ENCODE peak calls at places on chromosomes 4 and X, in five cellular contexts. N is neuronal stem cell, T is OCI-LY7, F is fibroblast of lung, G is GM23248. E is an unnamed sample.

GRCh38 chr4:2583517-2583916 is 47.1 kb downstream of the FAM193A start:
- DNase-seq in N (no peak), T (no peak), F (peak), G (peak), E (no peak)

GRCh38 chrX:11757729-11758399 is at the start of gene MSL3:
- DNase-seq in N (peak), T (peak), F (peak), G (peak), E (no peak)

GRCh38 chr4:10117424-10118354 is 1.1 kb upstream of the WDR1 start:
- DNase-seq in N (no peak), T (peak), F (peak), G (peak), E (peak)

GRCh38 chr4:126328914-126329313 is 1014.2 kb downstream of the FAT4 start:
- DNase-seq in N (no peak), T (no peak), F (no peak), G (no peak), E (no peak)

GRCh38 chr4:165783626-165784025 is 89.4 kb upstream of the TLL1 start:
- DNase-seq in N (no peak), T (no peak), F (no peak), G (no peak), E (no peak)

GRCh38 chr4:19780871-19781270 is 470.8 kb upstream of the SLIT2 start:
- DNase-seq in N (no peak), T (no peak), F (no peak), G (no peak), E (no peak)

GRCh38 chrX:55648434-55648833 is 25.2 kb downstream of the FOXR2 start:
- DNase-seq in N (no peak), T (no peak), F (no peak), G (no peak), E (no peak)

GRCh38 chr4:54553001-54553400 is 104.8 kb upstream of the KIT start:
- DNase-seq in N (no peak), T (no peak), F (peak), G (peak), E (no peak)

GRCh38 chr4:188869581-188869980 is 730.3 kb downstream of the TRIML1 start:
- DNase-seq in N (no peak), T (no peak), F (peak), G (no peak), E (no peak)

GRCh38 chr4:5992171-5993062 is 25.8 kb downstream of the C4orf50 start:
- DNase-seq in N (no peak), T (peak), F (no peak), G (no peak), E (no peak)

GRCh38 chrX:6574762-6575161 is 39.8 kb upstream of the VCX3A start:
- DNase-seq in N (no peak), T (peak), F (no peak), G (no peak), E (no peak)

GRCh38 chr4:71270901-71271300 is 67.9 kb upstream of the SLC4A4 start:
- DNase-seq in N (peak), T (peak), F (peak), G (peak), E (peak)

GRCh38 chr4:94446386-94446785 is 5.4 kb upstream of the PDLIM5 start:
- DNase-seq in N (no peak), T (no peak), F (peak), G (peak), E (no peak)

GRCh38 chr4:168589154-168589553 is 92.3 kb downstream of the PALLD start:
- DNase-seq in N (no peak), T (no peak), F (peak), G (peak), E (no peak)

GRCh38 chr4:55157559-55158277 is 32.3 kb upstream of the KDR start:
- DNase-seq in N (no peak), T (no peak), F (no peak), G (peak), E (no peak)

GRCh38 chr4:8606966-8607365 is 14.4 kb downstream of the CPZ start:
- DNase-seq in N (no peak), T (no peak), F (no peak), G (no peak), E (no peak)
- H3K4me3 ChIP-seq in N (no peak), T (no peak), F (no peak), G (no peak), E (no peak)

GRCh38 chr4:77075869-77076801 is at the start of gene CCNI:
- DNase-seq in N (peak), T (peak), F (peak), G (peak), E (peak)
- H2AFZ ChIP-seq in N (peak), T (peak), F (peak), G (peak), E (peak)

DNA sequence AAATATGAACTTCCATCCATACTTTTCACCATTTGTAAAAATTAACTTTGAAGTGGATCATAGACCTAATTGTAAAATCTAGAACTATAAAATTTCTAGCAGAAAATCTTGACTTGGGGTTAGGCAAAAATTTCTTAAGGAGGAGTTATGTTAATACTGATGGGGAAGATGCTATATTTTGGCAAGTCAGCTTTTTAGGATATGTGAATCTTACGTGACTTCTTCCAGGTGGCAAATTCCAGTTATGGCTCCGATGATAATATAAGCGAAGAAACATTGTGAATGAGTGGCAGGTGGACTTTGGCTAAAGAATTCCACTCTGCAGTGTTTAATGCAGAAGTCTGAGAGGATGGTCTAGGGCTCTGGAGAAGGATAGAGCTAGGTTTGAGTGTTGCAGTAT is 1.5 kb downstream of the PRPS2 start:
- DNase-seq in N (no peak), T (no peak), F (no peak), G (no peak), E (no peak)
- H3K4me3 ChIP-seq in N (no peak), T (peak), F (no peak), G (peak), E (no peak)

DNA sequence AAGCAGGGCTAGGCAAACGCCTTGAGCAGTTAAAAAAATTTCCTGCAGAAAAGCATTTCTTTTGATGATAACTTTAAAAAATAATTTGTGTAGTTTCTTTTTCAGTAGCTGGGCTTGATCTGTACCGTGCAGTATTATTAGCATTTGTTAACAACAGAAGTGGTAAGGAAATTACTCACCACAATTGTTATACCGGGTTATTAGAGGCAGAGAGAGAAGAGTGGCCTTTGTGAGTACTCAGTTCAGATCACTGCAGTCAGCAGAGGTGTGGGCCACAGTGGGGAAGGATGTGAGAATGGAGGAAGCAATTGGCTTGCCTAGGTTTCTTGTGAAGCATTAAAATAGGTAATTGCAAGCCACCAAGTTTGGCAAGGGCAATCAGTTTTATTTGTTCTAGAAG is 14.3 kb upstream of the IL21 start:
- DNase-seq in N (no peak), T (no peak), F (no peak), G (no peak), E (no peak)
- H2AFZ ChIP-seq in N (no peak), T (no peak), F (no peak), G (no peak), E (no peak)

DNA sequence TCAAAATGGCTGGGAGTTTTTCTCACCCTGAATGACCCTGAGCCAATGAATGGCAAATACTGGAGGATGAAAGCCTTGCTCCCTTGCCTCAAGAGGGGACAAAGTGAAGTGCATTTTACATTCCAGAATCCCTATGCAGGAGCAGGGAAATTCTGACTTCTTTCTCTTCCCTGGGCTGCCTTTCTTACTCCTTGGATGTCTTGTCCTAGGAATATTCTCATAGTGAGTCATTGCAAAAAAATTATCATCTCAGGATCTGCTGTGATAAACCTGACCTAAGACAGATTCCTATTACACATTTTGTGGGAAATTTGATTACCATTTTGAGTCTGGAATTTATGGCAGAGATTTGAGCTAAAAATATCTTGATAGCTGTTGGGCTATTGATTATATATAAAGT is 199.9 kb downstream of the TMA16 start:
- DNase-seq in N (no peak), T (no peak), F (peak), G (no peak), E (no peak)
- H3K4me3 ChIP-seq in N (no peak), T (no peak), F (no peak), G (no peak), E (no peak)

GRCh38 chr4:127618427-127618826 is 14.3 kb upstream of the INTU start:
- DNase-seq in N (no peak), T (no peak), F (no peak), G (no peak), E (no peak)

GRCh38 chr4:127622621-127622922 is 10.2 kb upstream of the INTU start:
- DNase-seq in N (no peak), T (no peak), F (no peak), G (no peak), E (no peak)

GRCh38 chr4:127623755-127624087 is 9.0 kb upstream of the INTU start:
- DNase-seq in N (no peak), T (no peak), F (peak), G (peak), E (no peak)

GRCh38 chr4:127622923-127623754 is 9.6 kb upstream of the INTU start:
- DNase-seq in N (peak), T (no peak), F (peak), G (peak), E (no peak)

DNA sequence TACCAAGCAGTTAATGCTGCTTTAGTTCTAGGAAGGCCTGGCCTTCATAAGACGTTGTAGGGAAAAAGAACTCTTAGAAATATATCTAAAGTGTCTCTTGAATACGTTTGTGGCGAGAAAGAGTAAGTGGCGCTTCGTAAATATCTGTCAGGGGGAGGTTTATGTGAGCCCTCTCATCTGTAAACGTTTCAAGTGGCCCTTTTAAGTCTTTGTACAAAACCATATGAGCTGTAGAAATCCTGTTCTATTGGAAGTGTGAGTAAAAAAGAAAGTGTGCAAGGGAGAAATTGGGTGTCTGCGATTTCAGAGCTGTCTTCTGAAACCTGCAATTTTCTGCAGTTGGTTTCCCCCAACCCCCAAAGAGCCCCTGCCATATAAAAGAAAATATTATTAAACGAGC is 8.6 kb upstream of the INTU start:
- DNase-seq in N (no peak), T (no peak), F (no peak), G (no peak), E (no peak)
- H2AFZ ChIP-seq in N (peak), T (no peak), F (no peak), G (peak), E (no peak)

GRCh38 chrX:72182924-72183323 is 1.4 kb downstream of the PIN4 start:
- DNase-seq in N (no peak), T (no peak), F (no peak), G (no peak), E (no peak)

GRCh38 chrX:72181178-72182125 is at the start of gene PIN4:
- DNase-seq in N (peak), T (peak), F (peak), G (peak), E (peak)

GRCh38 chrX:72180539-72180938 is 1.0 kb upstream of the PIN4 start:
- DNase-seq in N (no peak), T (peak), F (no peak), G (no peak), E (peak)
- H3K4me3 ChIP-seq in N (peak), T (peak), F (peak), G (peak), E (peak)

GRCh38 chr4:121192013-121192412 is 27.9 kb upstream of the TNIP3 start:
- DNase-seq in N (no peak), T (no peak), F (no peak), G (peak), E (no peak)

GRCh38 chr4:121190389-121190788 is 26.3 kb upstream of the TNIP3 start:
- DNase-seq in N (no peak), T (no peak), F (no peak), G (no peak), E (no peak)

GRCh38 chr4:121191351-121191750 is 27.2 kb upstream of the TNIP3 start:
- DNase-seq in N (no peak), T (no peak), F (no peak), G (no peak), E (no peak)

GRCh38 chr4:121189811-121190210 is 25.7 kb upstream of the TNIP3 start:
- DNase-seq in N (no peak), T (peak), F (no peak), G (no peak), E (peak)

GRCh38 chr4:121189351-121189750 is 25.2 kb upstream of the TNIP3 start:
- DNase-seq in N (no peak), T (no peak), F (no peak), G (no peak), E (no peak)
- H2AFZ ChIP-seq in N (no peak), T (no peak), F (no peak), G (no peak), E (no peak)

E was measured in DND-41.